ENCODE peak calls at places on chromosomes 11 and 22, in ten cellular contexts. J is body of pancreas, R is IMR-90, O is uterus, H is prostate gland, K is tibial nerve, U is heart left ventricle, P is adrenal gland, C is esophagus squamous epithelium, B is gastrocnemius medialis. I is an unnamed sample.

GRCh38 chr11:46238078-46238966 is 39.1 kb upstream of the CREB3L1 start:
- DNase-seq in J (peak), R (peak), O (peak), H (peak), K (peak), U (peak), P (peak), C (no peak), B (peak), I (peak)

GRCh38 chr11:6799402-6799801 is at the start of gene OR6A2:
- DNase-seq in J (no peak), R (peak), O (no peak), H (no peak), K (no peak), U (no peak), P (no peak), C (no peak), B (no peak), I (no peak)

GRCh38 chr11:9150501-9150900 is 59.1 kb upstream of the SCUBE2 start:
- DNase-seq in J (no peak), R (peak), O (no peak), H (no peak), K (no peak), U (no peak), P (no peak), C (no peak), B (no peak), I (no peak)

GRCh38 chr11:63937713-63938480 is 905 bp upstream of the NAA40 start:
- DNase-seq in J (peak), R (no peak), O (no peak), H (no peak), K (no peak), U (no peak), P (no peak), C (no peak), B (no peak), I (peak)

GRCh38 chr11:109424893-109425292 is 2.9 kb downstream of the C11orf87 start:
- DNase-seq in J (peak), R (no peak), O (no peak), H (no peak), K (no peak), U (no peak), P (no peak), C (no peak), B (no peak), I (no peak)

GRCh38 chr11:115765803-115766239 is 261.6 kb upstream of the CADM1 start:
- DNase-seq in J (no peak), R (peak), O (no peak), H (no peak), K (no peak), U (no peak), P (no peak), C (no peak), B (no peak), I (no peak)

GRCh38 chr11:64859542-64860414 is 15.3 kb upstream of the CDC42BPG start:
- DNase-seq in J (no peak), R (no peak), O (no peak), H (no peak), K (no peak), U (no peak), P (no peak), C (no peak), B (no peak), I (peak)

GRCh38 chr11:1382831-1383607 is 6.7 kb upstream of the BRSK2 start:
- DNase-seq in J (peak), R (peak), O (peak), H (peak), K (peak), U (peak), P (peak), C (no peak), B (peak), I (peak)

GRCh38 chr22:30306629-30307016 is 17.3 kb upstream of the CASTOR1 start:
- DNase-seq in J (no peak), R (no peak), O (no peak), H (no peak), K (no peak), U (no peak), P (no peak), C (no peak), B (no peak), I (no peak)

GRCh38 chr11:118015385-118015841 is 29.2 kb downstream of the IL10RA start:
- DNase-seq in J (no peak), R (no peak), O (no peak), H (no peak), K (no peak), U (no peak), P (no peak), C (no peak), B (no peak), I (no peak)

GRCh38 chr11:95149659-95150294 is 60.1 kb downstream of the ENDOD1 start:
- DNase-seq in J (peak), R (no peak), O (no peak), H (peak), K (no peak), U (no peak), P (no peak), C (no peak), B (no peak), I (peak)
- H3K4me3 ChIP-seq in J (no peak), R (no peak), O (peak), H (peak), K (peak), U (peak), P (no peak), C (peak), B (peak), I (no peak)

GRCh38 chr11:73308963-73309960 is 1.2 kb downstream of the ARHGEF17 start:
- DNase-seq in J (peak), R (peak), O (peak), H (peak), K (peak), U (peak), P (peak), C (no peak), B (peak), I (peak)

GRCh38 chr11:73306977-73307322 is 1.1 kb upstream of the ARHGEF17 start:
- DNase-seq in J (no peak), R (no peak), O (no peak), H (no peak), K (no peak), U (no peak), P (no peak), C (no peak), B (no peak), I (no peak)

GRCh38 chr11:73308003-73308962 is at the start of gene ARHGEF17:
- DNase-seq in J (peak), R (peak), O (peak), H (peak), K (peak), U (peak), P (peak), C (no peak), B (peak), I (peak)

GRCh38 chr11:73306069-73306468 is 2.0 kb upstream of the ARHGEF17 start:
- DNase-seq in J (no peak), R (no peak), O (no peak), H (no peak), K (no peak), U (no peak), P (no peak), C (no peak), B (no peak), I (no peak)

DNA sequence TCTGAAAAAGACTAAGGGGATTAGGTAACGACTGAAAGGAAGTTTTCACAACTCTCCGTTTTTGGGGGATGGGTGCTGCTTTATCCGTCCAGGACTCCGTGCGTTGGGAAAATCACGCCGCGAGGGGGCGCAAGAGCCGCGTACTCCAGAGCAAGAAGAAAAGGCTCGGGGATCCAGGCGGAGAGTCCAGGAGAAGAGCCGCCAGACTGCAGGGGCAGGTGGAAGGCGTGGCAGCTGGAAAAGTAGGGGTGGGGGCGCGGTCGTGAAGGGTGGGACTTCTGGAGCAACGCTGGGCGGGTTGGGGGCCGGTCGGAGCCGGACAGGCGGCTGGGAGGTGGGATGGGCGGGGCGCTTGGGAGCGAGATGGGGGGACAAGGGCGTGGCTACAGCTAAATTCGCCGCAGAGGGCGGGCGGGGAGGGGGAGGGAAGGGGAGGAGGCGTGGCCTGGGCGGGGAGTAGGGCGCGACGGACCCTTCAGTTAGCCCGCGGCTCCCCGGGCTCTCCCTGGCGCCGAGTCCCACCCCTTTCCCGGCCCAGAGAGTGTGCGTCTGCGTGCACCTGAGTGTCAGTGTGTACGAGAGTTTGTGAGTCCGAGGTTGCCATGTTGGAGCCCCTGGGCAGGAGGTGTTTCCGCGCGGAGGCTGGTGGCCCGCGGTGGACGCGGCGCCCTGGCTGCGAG is 613 bp upstream of the ARHGEF17 start:
- DNase-seq in J (peak), R (peak), O (peak), H (peak), K (peak), U (peak), P (peak), C (peak), B (peak), I (peak)
- TF ChIP-seq POLR2A in J (peak), R (peak), O (peak), H (peak), K (peak), U (no peak), P (peak), C (no peak), B (peak), I (peak)

GRCh38 chr11:41578421-41579047 is 119.1 kb upstream of the LRRC4C start:
- DNase-seq in J (no peak), R (no peak), O (no peak), H (no peak), K (no peak), U (no peak), P (no peak), C (no peak), B (no peak), I (no peak)
- H3K4me3 ChIP-seq in J (no peak), R (no peak), O (no peak), H (no peak), K (no peak), U (no peak), P (no peak), C (no peak), B (no peak), I (no peak)

GRCh38 chr11:61369372-61370348 is 7.5 kb downstream of the TMEM138 start:
- DNase-seq in J (peak), R (peak), O (peak), H (peak), K (peak), U (peak), P (peak), C (no peak), B (peak), I (no peak)
- TF ChIP-seq POLR2A in J (no peak), R (no peak), O (no peak), H (no peak), K (no peak), U (no peak), P (peak), C (no peak), B (no peak), I (no peak)

GRCh38 chr11:325796-326591 is 5.3 kb upstream of the IFITM3 start:
- DNase-seq in J (no peak), R (no peak), O (peak), H (no peak), K (no peak), U (peak), P (no peak), C (no peak), B (no peak), I (no peak)
- H3K4me3 ChIP-seq in J (no peak), R (no peak), O (no peak), H (no peak), K (no peak), U (no peak), P (no peak), C (no peak), B (no peak), I (no peak)

GRCh38 chr22:19757140-19757984 is 3.2 kb upstream of the TBX1 start:
- DNase-seq in J (no peak), R (no peak), O (no peak), H (no peak), K (no peak), U (no peak), P (no peak), C (no peak), B (no peak), I (peak)

GRCh38 chr22:19755145-19755710 is 5.3 kb upstream of the TBX1 start:
- DNase-seq in J (no peak), R (no peak), O (no peak), H (no peak), K (no peak), U (no peak), P (no peak), C (no peak), B (no peak), I (no peak)

GRCh38 chr22:19755722-19756287 is 4.8 kb upstream of the TBX1 start:
- DNase-seq in J (no peak), R (no peak), O (no peak), H (no peak), K (no peak), U (no peak), P (no peak), C (no peak), B (no peak), I (no peak)

GRCh38 chr22:19757985-19758895 is 2.3 kb upstream of the TBX1 start:
- DNase-seq in J (no peak), R (no peak), O (no peak), H (no peak), K (no peak), U (no peak), P (no peak), C (no peak), B (no peak), I (no peak)

DNA sequence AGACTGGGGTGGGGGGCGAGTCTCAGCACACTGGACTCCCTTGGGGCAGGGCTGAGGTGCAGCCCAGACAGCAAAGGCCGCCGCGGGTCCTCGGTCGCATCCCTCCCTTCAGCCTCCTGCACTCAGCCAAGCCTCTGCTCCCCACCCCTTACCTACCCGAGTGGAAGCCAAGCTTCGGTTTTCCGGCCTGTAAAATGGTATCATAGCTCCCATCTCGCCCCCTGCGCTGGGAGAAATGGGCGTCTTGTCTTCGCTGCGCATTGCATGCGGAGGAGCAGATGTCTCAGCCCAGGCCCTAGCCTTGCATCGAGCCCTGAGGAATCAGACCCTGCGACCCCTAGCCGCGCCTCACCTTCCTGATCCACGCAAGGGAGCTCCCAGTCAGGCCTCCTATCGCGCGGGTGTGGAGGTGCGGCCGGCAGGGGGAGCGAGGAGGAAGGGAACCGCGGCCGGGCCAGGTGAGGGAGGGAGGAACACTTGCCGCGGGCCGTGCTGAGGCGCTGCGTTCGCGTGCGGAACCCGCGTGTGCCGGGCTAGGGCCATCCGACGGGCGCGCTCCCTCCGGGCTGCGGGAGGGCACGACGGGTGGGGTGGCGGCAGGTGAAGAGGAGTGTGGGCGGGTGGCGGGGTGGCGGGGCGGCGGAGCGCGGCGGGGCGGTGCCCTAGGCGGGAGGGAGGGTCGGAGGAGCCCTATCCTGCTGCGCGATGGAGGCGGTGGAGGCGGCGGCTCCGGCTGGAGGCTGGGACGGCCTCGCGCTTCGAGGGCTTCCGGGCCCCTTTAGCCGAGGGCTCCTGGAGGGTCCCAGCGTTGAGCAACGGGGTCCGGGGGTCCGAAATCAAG is 4.1 kb upstream of the TBX1 start:
- DNase-seq in J (peak), R (no peak), O (peak), H (peak), K (peak), U (no peak), P (no peak), C (no peak), B (no peak), I (peak)
- TF ChIP-seq POLR2A in J (no peak), R (no peak), O (no peak), H (no peak), K (no peak), U (no peak), P (no peak), C (no peak), B (no peak), I (no peak)

GRCh38 chr11:110428956-110429613 is 663 bp upstream of the FDX1 start:
- DNase-seq in J (no peak), R (no peak), O (no peak), H (no peak), K (no peak), U (no peak), P (peak), C (no peak), B (no peak), I (no peak)
- H3K4me3 ChIP-seq in J (no peak), R (peak), O (peak), H (peak), K (peak), U (peak), P (peak), C (peak), B (peak), I (peak)

DNA sequence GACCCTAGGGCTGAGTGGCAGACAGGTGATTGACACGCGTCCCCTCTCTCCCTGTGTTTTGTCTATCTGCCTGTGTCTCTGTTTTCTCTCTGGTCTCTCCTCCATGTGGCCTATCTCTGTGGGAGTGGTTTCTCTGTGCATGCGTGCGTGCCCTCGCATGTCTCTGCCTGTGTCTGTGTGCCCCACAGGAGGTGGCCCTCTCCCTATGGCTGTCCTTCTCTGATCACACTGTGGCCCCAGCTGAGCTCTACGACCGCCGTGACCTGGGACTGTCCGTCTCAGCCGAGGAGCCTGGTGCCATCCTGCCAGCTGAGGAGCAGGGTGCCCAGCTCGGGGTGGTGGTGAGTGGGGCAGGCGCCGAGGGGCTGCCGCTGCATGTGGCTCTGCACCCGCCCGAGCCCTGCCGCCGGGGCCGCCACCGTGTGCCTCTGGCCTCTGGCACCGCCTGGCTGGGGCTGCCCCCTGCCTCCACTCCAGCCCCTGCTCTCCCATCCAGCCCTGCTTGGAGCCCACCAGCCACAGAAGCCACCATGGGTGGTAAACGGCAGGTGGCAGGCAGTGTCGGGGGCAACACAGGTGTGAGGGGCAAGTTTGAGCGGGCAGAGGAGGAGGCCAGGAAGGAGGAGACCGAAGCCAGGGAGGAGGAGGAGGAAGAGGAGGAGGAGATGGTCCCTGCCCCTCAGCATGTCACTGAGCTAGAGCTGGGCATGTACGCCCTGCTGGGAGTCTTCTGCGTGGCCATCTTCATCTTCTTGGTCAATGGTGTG is 11.6 kb downstream of the TMEM132A start:
- DNase-seq in J (no peak), R (no peak), O (no peak), H (no peak), K (no peak), U (peak), P (no peak), C (no peak), B (no peak), I (no peak)
- TF ChIP-seq POLR2A in J (no peak), R (no peak), O (no peak), H (no peak), K (no peak), U (no peak), P (no peak), C (no peak), B (no peak), I (no peak)

I was measured in transverse colon.